ENCODE peak calls at places on chromosomes 4 and X, in four cellular contexts. J, I, O and U are unnamed samples.

GRCh38 chrX:56733459-56734046 is 4.5 kb downstream of the NBDY start:
- DNase-seq in J (peak), I (peak), O (no peak), U (no peak)

GRCh38 chrX:53685711-53686110 is 808 bp downstream of the HUWE1 start:
- DNase-seq in J (no peak), I (no peak), O (no peak), U (no peak)

GRCh38 chrX:21940356-21940829 is at the start of gene SMS:
- DNase-seq in J (peak), I (peak), O (peak), U (no peak)

GRCh38 chr4:114497116-114497515 is 101.5 kb upstream of the UGT8 start:
- DNase-seq in J (no peak), I (no peak), O (no peak), U (no peak)

GRCh38 chrX:22800806-22801205 is 199.0 kb upstream of the DDX53 start:
- DNase-seq in J (peak), I (no peak), O (no peak), U (no peak)

GRCh38 chr4:99863804-99864203 is 30.4 kb downstream of the LAMTOR3 start:
- DNase-seq in J (peak), I (peak), O (no peak), U (no peak)

GRCh38 chrX:103488332-103488731 is 31.0 kb downstream of the RAB40A start:
- DNase-seq in J (peak), I (peak), O (no peak), U (no peak)

GRCh38 chr4:172707622-172708021 is 461.0 kb upstream of the GALNT7 start:
- DNase-seq in J (no peak), I (no peak), O (no peak), U (no peak)

GRCh38 chrX:47247999-47248320 is 15.2 kb downstream of the USP11 start:
- DNase-seq in J (no peak), I (no peak), O (no peak), U (no peak)

DNA sequence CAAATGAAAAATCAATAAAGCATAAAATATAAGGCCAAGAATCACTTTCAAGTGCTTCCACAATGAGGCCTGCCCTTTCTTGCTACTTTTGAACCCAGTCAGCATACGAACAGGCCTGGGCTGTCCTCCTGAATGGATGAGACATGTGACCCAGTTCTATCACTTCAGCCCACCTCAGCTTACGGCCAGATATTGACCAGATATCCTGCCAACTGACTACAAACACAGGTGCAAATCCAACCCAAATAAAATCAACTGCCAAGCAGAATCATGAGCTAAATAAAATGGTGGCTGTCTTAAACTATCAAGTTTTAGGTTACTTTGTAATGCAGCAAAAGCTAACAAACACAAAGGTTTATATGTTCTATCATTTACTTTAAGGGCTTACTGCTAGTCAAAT is 53.7 kb downstream of the PDS5A start:
- DNase-seq in J (no peak), I (no peak), O (no peak), U (no peak)
- H2BK12ac ChIP-seq in J (peak), I (no peak), O (no peak), U (no peak)

DNA sequence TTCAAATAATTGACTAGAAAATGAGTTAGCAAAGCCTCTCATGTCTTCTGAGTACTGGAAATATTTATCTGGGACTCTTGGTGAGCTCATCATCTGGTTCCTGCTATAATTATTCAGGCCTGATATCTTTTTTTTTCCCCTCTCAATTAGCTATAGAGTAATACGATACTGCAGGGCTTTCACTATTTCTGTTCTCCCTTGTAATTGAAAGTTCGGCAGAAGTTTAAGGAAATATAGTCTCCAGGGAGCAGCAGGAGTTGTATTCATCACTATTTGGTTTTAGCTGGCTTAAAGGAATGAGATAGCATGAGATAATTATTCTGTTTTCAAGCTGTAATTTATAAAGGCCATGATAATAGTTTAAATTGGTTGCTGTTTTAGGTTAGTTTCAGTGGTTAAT is 378.6 kb upstream of the EPHA5 start:
- DNase-seq in J (no peak), I (no peak), O (no peak), U (no peak)
- H3K4me3 ChIP-seq in J (no peak), I (no peak), O (no peak), U (no peak)

GRCh38 chr4:76783836-76784235 is 114.1 kb downstream of the SOWAHB start:
- DNase-seq in J (no peak), I (peak), O (no peak), U (no peak)
- H3K23ac ChIP-seq in J (peak), I (peak), O (no peak), U (no peak)

DNA sequence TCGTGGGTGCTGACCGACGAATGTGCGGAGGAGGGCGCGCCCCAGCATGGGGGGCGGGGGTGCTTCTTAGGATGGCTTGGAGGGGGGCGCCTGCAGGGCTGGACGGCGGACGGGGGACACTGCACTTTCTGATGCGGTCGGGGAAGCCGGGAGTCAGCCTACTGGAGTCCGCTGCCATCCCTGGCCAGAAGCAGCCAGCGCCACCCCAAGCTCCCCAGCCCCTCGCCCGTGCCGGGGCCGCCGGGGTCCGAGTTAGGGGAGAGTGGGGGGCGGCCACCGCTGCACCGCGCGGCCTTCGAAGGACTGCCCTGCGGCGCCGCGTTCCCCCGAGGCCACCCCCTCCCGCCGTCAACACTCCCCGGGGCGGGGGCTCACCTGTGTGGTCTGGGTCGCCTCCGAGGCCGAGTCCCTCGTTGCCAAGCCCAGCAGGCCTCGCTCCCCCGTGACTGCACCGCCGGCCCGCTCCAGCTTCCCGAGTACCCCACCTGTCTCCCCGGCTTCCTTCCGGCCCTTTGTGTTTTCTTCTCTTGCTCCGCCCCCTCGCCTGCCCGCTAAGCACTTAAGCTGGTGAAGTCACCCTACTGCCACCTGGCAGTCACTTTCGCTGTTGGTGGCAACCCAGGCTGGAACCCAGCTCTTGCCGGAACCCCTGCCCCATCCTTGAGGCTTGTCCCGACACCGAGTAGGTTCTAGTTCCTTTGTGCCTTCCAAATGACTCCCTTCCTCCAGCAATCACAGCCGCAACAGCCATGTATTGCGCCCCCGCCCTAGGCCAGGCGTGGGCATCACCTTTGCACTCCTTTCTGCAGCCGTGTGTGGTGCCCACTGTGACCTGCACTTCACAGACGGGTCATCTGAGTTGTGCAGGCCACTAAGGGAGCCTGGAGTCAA is at the start of gene OCIAD2:
- DNase-seq in J (no peak), I (peak), O (peak), U (peak)
- H2BK12ac ChIP-seq in J (no peak), I (peak), O (peak), U (no peak)

GRCh38 chrX:136906921-136907510 is 26.5 kb upstream of the RBMX start:
- DNase-seq in J (no peak), I (no peak), O (no peak), U (no peak)

GRCh38 chrX:136909119-136909705 is 28.7 kb upstream of the RBMX start:
- DNase-seq in J (peak), I (peak), O (peak), U (peak)

GRCh38 chrX:136907626-136908025 is 27.1 kb upstream of the RBMX start:
- DNase-seq in J (no peak), I (no peak), O (no peak), U (no peak)

GRCh38 chrX:136909706-136910564 is 29.4 kb upstream of the RBMX start:
- DNase-seq in J (peak), I (peak), O (peak), U (peak)

GRCh38 chrX:136910565-136911040 is 30.1 kb upstream of the RBMX start:
- DNase-seq in J (no peak), I (peak), O (no peak), U (no peak)
- H3K4me3 ChIP-seq in J (no peak), I (no peak), O (no peak), U (peak)